ENCODE peak calls at places on chromosomes 3 and 15, in ten cellular contexts. One of them, this sample, is unnamed.

GRCh38 chr15:55661431-55661830 is 73.3 kb upstream of the PYGO1 start:
- DNase-seq in AG09319: no peak
- DNase-seq in type B pancreatic cell: no peak
- DNase-seq in endothelial cell: no peak
- DNase-seq in fibroblast of pulmonary artery: peak
- DNase-seq in bronchial epithelial cell: no peak
- DNase-seq in glutamatergic neuron: no peak
- DNase-seq in RWPE1: no peak
- DNase-seq in AG04450: no peak
- DNase-seq in esophagus squamous epithelium: no peak
- DNase-seq in this sample: no peak

GRCh38 chr3:32220006-32220405 is 18.5 kb upstream of the CMTM8 start:
- DNase-seq in AG09319: no peak
- DNase-seq in type B pancreatic cell: no peak
- DNase-seq in endothelial cell: no peak
- DNase-seq in fibroblast of pulmonary artery: no peak
- DNase-seq in bronchial epithelial cell: peak
- DNase-seq in glutamatergic neuron: no peak
- DNase-seq in RWPE1: no peak
- DNase-seq in AG04450: no peak
- DNase-seq in esophagus squamous epithelium: no peak
- DNase-seq in this sample: no peak

GRCh38 chr3:70111381-70111780 is 111.8 kb downstream of the SAMMSON start:
- DNase-seq in AG09319: no peak
- DNase-seq in type B pancreatic cell: no peak
- DNase-seq in endothelial cell: no peak
- DNase-seq in fibroblast of pulmonary artery: no peak
- DNase-seq in bronchial epithelial cell: peak
- DNase-seq in glutamatergic neuron: no peak
- DNase-seq in RWPE1: no peak
- DNase-seq in AG04450: no peak
- DNase-seq in esophagus squamous epithelium: no peak
- DNase-seq in this sample: no peak

GRCh38 chr3:43162573-43163084 is 56.8 kb upstream of the POMGNT2 start:
- DNase-seq in AG09319: no peak
- DNase-seq in type B pancreatic cell: no peak
- DNase-seq in endothelial cell: no peak
- DNase-seq in fibroblast of pulmonary artery: no peak
- DNase-seq in bronchial epithelial cell: no peak
- DNase-seq in glutamatergic neuron: no peak
- DNase-seq in RWPE1: no peak
- DNase-seq in AG04450: no peak
- DNase-seq in esophagus squamous epithelium: no peak
- DNase-seq in this sample: peak

GRCh38 chr3:146177072-146177936 is 16.3 kb upstream of the PLOD2 start:
- DNase-seq in AG09319: no peak
- DNase-seq in type B pancreatic cell: no peak
- DNase-seq in endothelial cell: no peak
- DNase-seq in fibroblast of pulmonary artery: no peak
- DNase-seq in bronchial epithelial cell: peak
- DNase-seq in glutamatergic neuron: no peak
- DNase-seq in RWPE1: no peak
- DNase-seq in AG04450: no peak
- DNase-seq in esophagus squamous epithelium: no peak
- DNase-seq in this sample: no peak

GRCh38 chr3:123809597-123809996 is 74.5 kb downstream of the MYLK start:
- DNase-seq in AG09319: no peak
- DNase-seq in type B pancreatic cell: no peak
- DNase-seq in endothelial cell: no peak
- DNase-seq in fibroblast of pulmonary artery: peak
- DNase-seq in bronchial epithelial cell: peak
- DNase-seq in glutamatergic neuron: no peak
- DNase-seq in RWPE1: no peak
- DNase-seq in AG04450: no peak
- DNase-seq in esophagus squamous epithelium: no peak
- DNase-seq in this sample: no peak

GRCh38 chr3:61417352-61417751 is 144.0 kb upstream of the PTPRG start:
- DNase-seq in AG09319: no peak
- DNase-seq in type B pancreatic cell: no peak
- DNase-seq in endothelial cell: no peak
- DNase-seq in fibroblast of pulmonary artery: peak
- DNase-seq in bronchial epithelial cell: no peak
- DNase-seq in glutamatergic neuron: no peak
- DNase-seq in RWPE1: no peak
- DNase-seq in AG04450: no peak
- DNase-seq in esophagus squamous epithelium: no peak
- DNase-seq in this sample: no peak

GRCh38 chr3:76171647-76172046 is 386.3 kb upstream of the ZNF717 start:
- DNase-seq in AG09319: no peak
- DNase-seq in type B pancreatic cell: no peak
- DNase-seq in endothelial cell: no peak
- DNase-seq in fibroblast of pulmonary artery: no peak
- DNase-seq in bronchial epithelial cell: no peak
- DNase-seq in glutamatergic neuron: no peak
- DNase-seq in RWPE1: no peak
- DNase-seq in AG04450: no peak
- DNase-seq in esophagus squamous epithelium: no peak
- DNase-seq in this sample: no peak

GRCh38 chr15:51907136-51907862 is 64.3 kb downstream of the LEO1 start:
- DNase-seq in AG09319: no peak
- DNase-seq in type B pancreatic cell: no peak
- DNase-seq in endothelial cell: no peak
- DNase-seq in fibroblast of pulmonary artery: no peak
- DNase-seq in bronchial epithelial cell: peak
- DNase-seq in glutamatergic neuron: no peak
- DNase-seq in RWPE1: peak
- DNase-seq in AG04450: no peak
- DNase-seq in esophagus squamous epithelium: no peak
- DNase-seq in this sample: peak
- TF ChIP-seq CTCF in AG09319: no peak
- TF ChIP-seq CTCF in type B pancreatic cell: no peak
- TF ChIP-seq CTCF in endothelial cell: no peak
- TF ChIP-seq CTCF in fibroblast of pulmonary artery: no peak
- TF ChIP-seq CTCF in bronchial epithelial cell: peak
- TF ChIP-seq CTCF in glutamatergic neuron: no peak
- TF ChIP-seq CTCF in RWPE1: no peak
- TF ChIP-seq CTCF in AG04450: no peak
- TF ChIP-seq CTCF in esophagus squamous epithelium: no peak
- TF ChIP-seq CTCF in this sample: no peak

GRCh38 chr3:191070762-191071365 is 128.2 kb upstream of the OSTN start:
- DNase-seq in AG09319: no peak
- DNase-seq in type B pancreatic cell: no peak
- DNase-seq in endothelial cell: no peak
- DNase-seq in fibroblast of pulmonary artery: peak
- DNase-seq in bronchial epithelial cell: peak
- DNase-seq in glutamatergic neuron: no peak
- DNase-seq in RWPE1: no peak
- DNase-seq in AG04450: no peak
- DNase-seq in esophagus squamous epithelium: no peak
- DNase-seq in this sample: no peak

GRCh38 chr3:191066669-191067068 is 132.4 kb upstream of the OSTN start:
- DNase-seq in AG09319: no peak
- DNase-seq in type B pancreatic cell: no peak
- DNase-seq in endothelial cell: no peak
- DNase-seq in fibroblast of pulmonary artery: peak
- DNase-seq in bronchial epithelial cell: peak
- DNase-seq in glutamatergic neuron: no peak
- DNase-seq in RWPE1: peak
- DNase-seq in AG04450: no peak
- DNase-seq in esophagus squamous epithelium: no peak
- DNase-seq in this sample: no peak

GRCh38 chr3:191068946-191069813 is 129.9 kb upstream of the OSTN start:
- DNase-seq in AG09319: no peak
- DNase-seq in type B pancreatic cell: no peak
- DNase-seq in endothelial cell: no peak
- DNase-seq in fibroblast of pulmonary artery: peak
- DNase-seq in bronchial epithelial cell: peak
- DNase-seq in glutamatergic neuron: no peak
- DNase-seq in RWPE1: no peak
- DNase-seq in AG04450: no peak
- DNase-seq in esophagus squamous epithelium: no peak
- DNase-seq in this sample: no peak

GRCh38 chr3:191070201-191070600 is 128.8 kb upstream of the OSTN start:
- DNase-seq in AG09319: no peak
- DNase-seq in type B pancreatic cell: no peak
- DNase-seq in endothelial cell: no peak
- DNase-seq in fibroblast of pulmonary artery: peak
- DNase-seq in bronchial epithelial cell: peak
- DNase-seq in glutamatergic neuron: no peak
- DNase-seq in RWPE1: peak
- DNase-seq in AG04450: peak
- DNase-seq in esophagus squamous epithelium: no peak
- DNase-seq in this sample: no peak

GRCh38 chr3:191065183-191065805 is 133.7 kb upstream of the OSTN start:
- DNase-seq in AG09319: no peak
- DNase-seq in type B pancreatic cell: no peak
- DNase-seq in endothelial cell: no peak
- DNase-seq in fibroblast of pulmonary artery: peak
- DNase-seq in bronchial epithelial cell: peak
- DNase-seq in glutamatergic neuron: no peak
- DNase-seq in RWPE1: peak
- DNase-seq in AG04450: no peak
- DNase-seq in esophagus squamous epithelium: no peak
- DNase-seq in this sample: no peak
- TF ChIP-seq CTCF in AG09319: no peak
- TF ChIP-seq CTCF in type B pancreatic cell: no peak
- TF ChIP-seq CTCF in endothelial cell: no peak
- TF ChIP-seq CTCF in fibroblast of pulmonary artery: no peak
- TF ChIP-seq CTCF in bronchial epithelial cell: no peak
- TF ChIP-seq CTCF in glutamatergic neuron: no peak
- TF ChIP-seq CTCF in RWPE1: no peak
- TF ChIP-seq CTCF in AG04450: peak
- TF ChIP-seq CTCF in esophagus squamous epithelium: no peak
- TF ChIP-seq CTCF in this sample: no peak

DNA sequence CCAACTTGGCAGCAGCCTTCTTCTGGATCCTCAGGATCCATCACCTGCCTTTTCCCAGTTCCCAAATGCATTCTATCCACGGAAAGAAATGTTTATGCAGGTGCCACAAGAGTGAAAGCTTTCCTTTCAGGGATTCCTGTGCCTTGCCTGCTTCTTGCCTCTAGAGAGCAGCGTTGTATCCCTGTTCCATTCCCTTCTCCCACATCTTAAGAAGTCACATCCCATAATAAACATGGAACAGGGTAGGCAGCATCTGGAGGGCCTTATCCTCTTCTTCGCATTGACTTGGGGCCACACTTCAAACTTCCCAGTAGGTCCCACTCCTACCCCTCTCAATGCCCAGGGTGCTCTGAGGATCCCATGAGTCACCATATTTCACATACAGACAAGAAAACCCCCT is 72.7 kb upstream of the DCLK3 start:
- DNase-seq in AG09319: no peak
- DNase-seq in type B pancreatic cell: no peak
- DNase-seq in endothelial cell: no peak
- DNase-seq in fibroblast of pulmonary artery: no peak
- DNase-seq in bronchial epithelial cell: no peak
- DNase-seq in glutamatergic neuron: no peak
- DNase-seq in RWPE1: no peak
- DNase-seq in AG04450: no peak
- DNase-seq in esophagus squamous epithelium: no peak
- DNase-seq in this sample: no peak
- TF ChIP-seq CTCF in AG09319: peak
- TF ChIP-seq CTCF in type B pancreatic cell: no peak
- TF ChIP-seq CTCF in endothelial cell: no peak
- TF ChIP-seq CTCF in fibroblast of pulmonary artery: peak
- TF ChIP-seq CTCF in bronchial epithelial cell: peak
- TF ChIP-seq CTCF in glutamatergic neuron: no peak
- TF ChIP-seq CTCF in RWPE1: no peak
- TF ChIP-seq CTCF in AG04450: peak
- TF ChIP-seq CTCF in esophagus squamous epithelium: no peak
- TF ChIP-seq CTCF in this sample: no peak

DNA sequence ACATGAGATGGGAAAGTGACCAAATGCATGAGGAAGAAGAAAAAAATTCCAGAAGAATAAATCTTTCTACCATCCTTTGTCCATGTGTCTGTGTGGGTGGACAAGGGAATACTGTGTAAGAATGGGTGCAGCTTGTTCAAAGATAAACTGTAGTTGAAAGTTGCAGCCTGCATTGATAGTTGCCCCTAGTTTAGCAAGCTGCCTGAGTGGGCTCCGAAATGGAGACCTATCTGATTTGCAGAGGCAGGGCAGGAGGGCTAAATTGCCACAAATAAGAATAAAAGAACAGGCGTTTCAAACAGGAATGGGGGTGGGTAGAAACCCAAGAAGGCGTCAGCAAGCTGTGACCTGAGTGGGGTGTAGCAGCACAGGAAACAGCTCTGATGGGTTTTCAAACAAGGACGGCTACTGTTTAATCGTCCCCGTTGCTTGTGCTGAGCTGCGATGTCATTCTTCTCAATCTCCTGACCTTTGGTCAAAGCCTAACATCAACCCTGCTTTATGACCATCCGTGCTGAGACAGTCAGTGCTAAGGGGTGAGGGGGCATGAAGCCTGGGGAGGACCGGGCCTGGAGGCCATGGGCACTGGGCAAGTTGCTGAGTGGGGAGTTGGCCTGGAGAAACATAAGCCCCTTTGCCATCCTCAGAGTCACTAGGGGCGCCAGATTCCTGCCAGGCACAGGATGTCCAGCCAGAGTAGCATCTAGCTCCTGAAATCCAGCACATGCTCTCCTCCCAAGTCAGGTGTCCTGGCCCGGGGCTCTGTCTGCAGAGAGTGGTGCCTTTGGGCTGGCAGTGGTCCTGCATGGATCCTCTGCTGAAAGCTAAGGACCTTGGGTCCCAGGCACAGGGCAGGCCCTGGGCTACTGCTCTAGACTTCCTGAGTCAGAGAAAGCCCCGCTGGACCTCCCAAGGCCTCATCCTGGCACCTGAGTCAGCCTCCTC is 19.2 kb upstream of the C15orf39 start:
- DNase-seq in AG09319: no peak
- DNase-seq in type B pancreatic cell: no peak
- DNase-seq in endothelial cell: no peak
- DNase-seq in fibroblast of pulmonary artery: peak
- DNase-seq in bronchial epithelial cell: peak
- DNase-seq in glutamatergic neuron: no peak
- DNase-seq in RWPE1: no peak
- DNase-seq in AG04450: no peak
- DNase-seq in esophagus squamous epithelium: no peak
- DNase-seq in this sample: no peak
- TF ChIP-seq CTCF in AG09319: no peak
- TF ChIP-seq CTCF in type B pancreatic cell: peak
- TF ChIP-seq CTCF in endothelial cell: no peak
- TF ChIP-seq CTCF in fibroblast of pulmonary artery: no peak
- TF ChIP-seq CTCF in bronchial epithelial cell: peak
- TF ChIP-seq CTCF in glutamatergic neuron: no peak
- TF ChIP-seq CTCF in RWPE1: no peak
- TF ChIP-seq CTCF in AG04450: no peak
- TF ChIP-seq CTCF in esophagus squamous epithelium: no peak
- TF ChIP-seq CTCF in this sample: no peak

This sample was measured in lung.